ENCODE peak calls at places on chromosomes 12 and 14, in four cellular contexts. Q is body of pancreas, J is brain microvascular endothelial cell, H is choroid plexus epithelial cell. Y is an unnamed sample.

GRCh38 chr12:1131811-1132224 is 140.8 kb downstream of the ERC1 start:
- DNase-seq in Q (peak; percentile 26), J (no peak), H (no peak), Y (peak; percentile 61)

GRCh38 chr14:68806526-68807147 is 13.8 kb upstream of the ZFP36L1 start:
- DNase-seq in Q (peak; percentile 19), J (no peak), H (no peak), Y (no peak)

GRCh38 chr12:20601668-20602280 is 93.4 kb upstream of the SLCO1C1 start:
- DNase-seq in H (peak; percentile 85), J (no peak), Q (no peak), Y (peak; percentile 76)

GRCh38 chr12:98509063-98509462 is 6.3 kb upstream of the TMPO start:
- DNase-seq in J (no peak), H (no peak), Q (no peak), Y (no peak)

GRCh38 chr14:23539209-23539866 is 12.2 kb downstream of the ZFHX2 start:
- DNase-seq in H (peak; percentile 63), J (peak; percentile 17), Q (no peak), Y (peak; percentile 31)

GRCh38 chr14:105507247-105507646 is 16.2 kb downstream of the TEDC1 start:
- DNase-seq in Q (no peak), H (no peak), J (no peak), Y (no peak)

GRCh38 chr14:67977468-67978034 is 158.0 kb downstream of the RAD51B start:
- DNase-seq in H (no peak), J (no peak), Q (no peak), Y (no peak)

GRCh38 chr14:60051690-60052324 is 39.9 kb upstream of the PCNX4 start:
- DNase-seq in J (no peak), H (peak; percentile 2), Q (no peak), Y (peak; percentile 35)

GRCh38 chr12:33438025-33438772 is 1.4 kb downstream of the SYT10 start:
- DNase-seq in H (no peak), Q (no peak), J (no peak), Y (no peak)

GRCh38 chr12:113263431-113263963 is 42.2 kb downstream of the TPCN1 start:
- DNase-seq in Q (no peak), J (no peak), H (no peak), Y (no peak)

GRCh38 chr14:90042587-90043252 is 19.1 kb upstream of the KCNK13 start:
- DNase-seq in J (no peak), H (no peak), Q (no peak), Y (no peak)

GRCh38 chr12:121189887-121190155 is 20.1 kb upstream of the P2RX4 start:
- DNase-seq in H (no peak), Q (no peak), J (no peak), Y (no peak)

GRCh38 chr12:12837025-12837872 is 24.1 kb downstream of the DDX47 start:
- DNase-seq in H (peak; percentile 85), Q (peak; percentile 14), J (peak; percentile 79), Y (peak; percentile 83)

GRCh38 chr12:4572670-4573069 is 10.7 kb downstream of the DYRK4 start:
- DNase-seq in Q (no peak), H (no peak), J (no peak), Y (no peak)

GRCh38 chr12:116366456-116366776 is 88.9 kb upstream of the MED13L start:
- DNase-seq in H (no peak), Q (peak; percentile 78), J (no peak), Y (no peak)

GRCh38 chr12:52650520-52651081 is 1.4 kb downstream of the KRT2 start:
- DNase-seq in Q (no peak), H (no peak), J (no peak), Y (no peak)

GRCh38 chr12:530308-530707 is 70.6 kb downstream of the B4GALNT3 start:
- DNase-seq in H (no peak), J (no peak), Q (no peak), Y (peak; percentile 53)

GRCh38 chr12:112153181-112153899 is 28.0 kb downstream of the TRAFD1 start:
- DNase-seq in Q (peak; percentile 6), H (no peak), J (no peak), Y (no peak)

GRCh38 chr12:524167-524951 is 64.6 kb downstream of the B4GALNT3 start:
- DNase-seq in Q (no peak), H (peak; percentile 33), J (no peak), Y (no peak)

GRCh38 chr12:66589095-66589494 is 89.8 kb downstream of the GRIP1 start:
- DNase-seq in H (no peak), J (no peak), Q (no peak), Y (no peak)

GRCh38 chr12:62976110-62976640 is 41.2 kb upstream of the PPM1H start:
- DNase-seq in H (no peak), Q (no peak), J (no peak), Y (no peak)

GRCh38 chr12:65364021-65364420 is 85.5 kb downstream of the MSRB3 start:
- DNase-seq in J (no peak), Q (no peak), H (peak; percentile 33), Y (no peak)

GRCh38 chr12:29223936-29224921 is 75.2 kb downstream of the FAR2 start:
- DNase-seq in H (peak; percentile 58), J (no peak), Q (no peak), Y (peak; percentile 45)

GRCh38 chr12:29082522-29082921 is 66.6 kb upstream of the FAR2 start:
- DNase-seq in H (peak; percentile 8), Q (no peak), J (no peak), Y (no peak)

GRCh38 chr12:57216931-57217871 is 607 bp downstream of the NXPH4 start:
- DNase-seq in Q (no peak), H (no peak), J (no peak), Y (no peak)

GRCh38 chr12:66188584-66189475 is at the start of gene IRAK3:
- DNase-seq in J (no peak), H (peak; percentile 61), Q (peak; percentile 51), Y (peak; percentile 22)

GRCh38 chr14:59252772-59253500 is 64.5 kb downstream of the DAAM1 start:
- DNase-seq in H (peak; percentile 68), J (no peak), Q (no peak), Y (no peak)

GRCh38 chr14:103058209-103059055 is 1.1 kb upstream of the CDC42BPB start:
- DNase-seq in H (peak; percentile 15), Q (no peak), J (no peak), Y (peak; percentile 16)
- H3K4me3 ChIP-seq in H (peak overlapping the region; percentile 81), Q (peak overlapping the region; percentile 76), J (peak overlapping the region; percentile 71), Y (peak overlapping the region; percentile 71)

GRCh38 chr14:91354979-91355685 is 62.5 kb downstream of the CCDC88C start:
- DNase-seq in H (no peak), Q (no peak), J (no peak), Y (no peak)
- TF ChIP-seq CTCF in H (peak; percentile 30), Q (peak; percentile 34), J (peak; percentile 55), Y (peak; percentile 25)

GRCh38 chr12:47824629-47825028 is 4.9 kb upstream of the HDAC7 start:
- DNase-seq in H (no peak), J (no peak), Q (no peak), Y (no peak)
- H3K4me3 ChIP-seq in H (no peak overlapping the region), J (no peak overlapping the region), Q (no peak overlapping the region), Y (no peak overlapping the region)

DNA sequence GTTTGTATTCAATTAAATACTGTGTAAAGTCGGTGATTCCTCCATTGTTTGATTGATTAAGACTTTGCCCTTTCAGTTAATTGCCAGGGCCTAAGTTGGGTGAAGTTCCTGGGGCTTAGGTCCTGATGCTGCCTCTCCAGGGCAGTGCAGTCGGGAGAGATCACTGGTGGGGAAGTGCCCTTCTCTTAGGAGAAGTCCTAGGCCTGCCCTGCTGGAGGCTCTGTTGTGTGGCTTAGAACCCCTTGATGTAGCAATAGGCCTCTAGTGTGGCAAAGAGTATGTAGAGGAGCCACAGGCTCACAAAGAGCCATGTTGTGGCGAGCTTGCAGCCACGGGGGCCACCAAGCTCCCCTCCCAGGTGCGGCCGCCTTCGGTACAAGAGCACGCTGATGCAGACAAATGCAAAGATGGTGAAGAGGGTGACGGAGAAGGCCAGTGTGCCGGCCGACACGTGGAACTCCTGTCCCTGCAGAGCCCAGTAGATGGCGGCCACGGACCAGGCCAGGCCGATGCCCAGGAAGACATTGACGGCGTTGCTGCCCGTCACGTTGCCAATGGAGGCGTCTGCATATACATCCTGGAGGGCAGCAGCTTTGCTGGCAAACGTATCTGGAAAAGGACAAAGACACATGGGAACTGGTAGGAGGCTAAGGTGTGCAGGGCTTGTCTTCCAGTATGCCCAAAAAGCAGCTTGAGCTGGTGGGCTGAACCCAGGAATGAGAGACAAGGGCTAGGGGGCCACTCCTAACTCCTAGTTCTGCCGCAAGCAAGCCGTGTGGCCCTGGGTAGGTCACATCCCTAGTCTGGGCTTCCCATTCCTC is 142.8 kb downstream of the SLC8A3 start:
- DNase-seq in H (peak; percentile 70), Q (peak; percentile 86), J (peak; percentile 33), Y (peak; percentile 40)
- TF ChIP-seq CTCF in H (peak; percentile 82), Q (peak; percentile 92), J (peak; percentile 84), Y (peak; percentile 76)

GRCh38 chr12:3244219-3244750 is 167.1 kb downstream of the TSPAN9 start:
- DNase-seq in J (no peak), Q (no peak), H (no peak), Y (no peak)

GRCh38 chr12:3246253-3246652 is 169.1 kb downstream of the TSPAN9 start:
- DNase-seq in Q (no peak), J (no peak), H (no peak), Y (no peak)

GRCh38 chr12:3242199-3242863 is 165.2 kb downstream of the TSPAN9 start:
- DNase-seq in J (no peak), H (no peak), Q (no peak), Y (no peak)

GRCh38 chr12:3241621-3242020 is 164.4 kb downstream of the TSPAN9 start:
- DNase-seq in J (no peak), H (no peak), Q (no peak), Y (no peak)

DNA sequence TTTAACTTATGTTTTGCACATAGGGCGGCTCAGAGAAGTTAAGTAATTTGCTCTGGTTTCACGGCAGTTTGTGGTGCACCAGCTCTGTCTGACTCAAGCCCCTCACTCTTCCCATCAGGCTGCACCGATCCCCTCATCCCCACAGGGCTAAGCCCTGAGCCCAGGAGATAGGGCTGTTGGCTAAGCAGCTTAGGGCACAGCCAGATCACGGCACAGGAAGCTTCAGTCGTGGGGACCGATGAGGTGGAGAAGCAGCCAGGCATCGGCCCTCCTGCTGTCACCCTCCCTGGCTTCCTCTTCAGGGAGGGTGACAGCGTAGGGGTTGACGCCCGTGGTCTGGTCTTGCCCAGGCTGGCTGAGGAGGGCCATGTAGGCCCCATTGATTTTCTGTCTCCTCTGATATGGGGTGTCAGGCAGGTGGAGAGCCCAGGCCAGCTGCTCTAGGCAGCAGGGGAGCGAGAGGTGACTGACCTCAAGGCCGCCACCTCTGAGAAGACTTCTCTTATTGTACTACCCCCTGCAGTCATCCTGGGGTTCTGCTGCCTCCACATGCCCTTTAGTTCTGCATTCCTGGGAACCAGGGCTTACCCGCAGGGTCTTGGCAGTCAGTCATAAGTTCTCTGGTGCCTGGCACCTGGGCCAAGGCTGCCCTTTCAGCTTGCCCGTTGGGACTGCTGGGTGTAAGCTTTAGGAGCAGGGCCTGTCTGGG is 166.4 kb downstream of the TSPAN9 start:
- DNase-seq in J (no peak), Q (peak; percentile 22), H (no peak), Y (no peak)
- H3K4me3 ChIP-seq in J (no peak overlapping the region), Q (no peak overlapping the region), H (no peak overlapping the region), Y (no peak overlapping the region)

Y was measured in astrocyte of the spinal cord.